ENCODE peak calls at places on chromosomes 3 and 15, in five cellular contexts. H is NCI-H1105, R is AG08396, Y is mesothelial cell of epicardium, X is GM12865. U is an unnamed sample.

GRCh38 chr3:194640829-194641228 is 7.6 kb upstream of the TMEM44 start:
- DNase-seq in H (no peak), R (no peak), Y (no peak), X (peak), U (no peak)

GRCh38 chr3:146503459-146504202 is 34.3 kb upstream of the PLSCR2 start:
- DNase-seq in Y (no peak), X (peak), R (peak), H (no peak), U (no peak)

GRCh38 chr3:117447419-117447818 is 737.8 kb downstream of the TUSC7 start:
- DNase-seq in R (no peak), H (no peak), Y (no peak), X (no peak), U (no peak)

GRCh38 chr3:188272481-188273372 is 118.8 kb downstream of the LPP start:
- DNase-seq in Y (no peak), X (no peak), R (no peak), H (no peak), U (no peak)

GRCh38 chr15:39153718-39154117 is 427.2 kb upstream of the THBS1 start:
- DNase-seq in H (peak), X (no peak), R (no peak), Y (no peak), U (no peak)

GRCh38 chr15:63420333-63420741 is 38.7 kb upstream of the CA12 start:
- DNase-seq in Y (no peak), X (peak), H (no peak), R (no peak), U (no peak)

GRCh38 chr15:97909291-97909891 is 51.1 kb upstream of the ARRDC4 start:
- DNase-seq in Y (peak), R (peak), H (peak), X (peak), U (no peak)

GRCh38 chr15:40357723-40358491 is at the start of gene DISP2:
- DNase-seq in Y (peak), X (peak), R (peak), H (peak), U (no peak)

GRCh38 chr3:185822221-185822956 is 2.5 kb downstream of the IGF2BP2 start:
- DNase-seq in Y (no peak), X (no peak), H (no peak), R (peak), U (no peak)

GRCh38 chr15:98799461-98799971 is 151.2 kb downstream of the IGF1R start:
- DNase-seq in H (peak), R (no peak), Y (no peak), X (no peak), U (no peak)

GRCh38 chr3:47778746-47779145 is 2.9 kb downstream of the SMARCC1 start:
- DNase-seq in R (no peak), H (no peak), X (no peak), Y (no peak), U (no peak)

GRCh38 chr15:85690546-85691226 is 104.0 kb downstream of the KLHL25 start:
- DNase-seq in H (no peak), Y (no peak), X (peak), R (no peak), U (no peak)

GRCh38 chr15:25776071-25776740 is 86.9 kb downstream of the ATP10A start:
- DNase-seq in R (no peak), Y (no peak), X (no peak), H (no peak), U (no peak)

GRCh38 chr3:197523551-197523950 is 32.2 kb downstream of the BDH1 start:
- DNase-seq in H (no peak), X (no peak), Y (no peak), R (no peak), U (no peak)

GRCh38 chr3:63864008-63864871 is 573 bp downstream of the ATXN7 start:
- DNase-seq in Y (peak), R (peak), H (no peak), X (peak), U (no peak)

GRCh38 chr15:63274427-63274826 is 3.0 kb upstream of the APH1B start:
- DNase-seq in R (no peak), H (no peak), Y (no peak), X (no peak), U (no peak)

GRCh38 chr3:105466495-105467080 is 99.9 kb downstream of the ALCAM start:
- DNase-seq in Y (no peak), H (no peak), R (no peak), X (no peak), U (no peak)

GRCh38 chr3:21705769-21706168 is 45.2 kb downstream of the ZNF385D start:
- DNase-seq in R (peak), Y (no peak), H (no peak), X (no peak), U (no peak)

GRCh38 chr15:92158426-92158825 is 235.3 kb upstream of the ST8SIA2 start:
- DNase-seq in X (peak), R (no peak), Y (no peak), H (no peak), U (no peak)

GRCh38 chr3:194404365-194405140 is 5.5 kb upstream of the GP5 start:
- DNase-seq in X (peak), R (no peak), H (peak), Y (no peak), U (peak)

GRCh38 chr3:99751649-99752048 is 66.0 kb upstream of the CMSS1 start:
- DNase-seq in Y (no peak), R (peak), H (no peak), X (no peak), U (no peak)

GRCh38 chr3:33331414-33331813 is 54.2 kb downstream of the FBXL2 start:
- DNase-seq in H (no peak), Y (no peak), X (no peak), R (peak), U (no peak)

GRCh38 chr3:38314112-38314766 is 32.1 kb downstream of the SLC22A14 start:
- DNase-seq in H (no peak), R (no peak), Y (no peak), X (no peak), U (no peak)

GRCh38 chr3:17070560-17070959 is 185.8 kb downstream of the PLCL2 start:
- DNase-seq in Y (no peak), X (no peak), R (peak), H (peak), U (no peak)

GRCh38 chr3:71816141-71816540 is 31.2 kb upstream of the PROK2 start:
- DNase-seq in X (no peak), R (no peak), H (no peak), Y (no peak), U (no peak)

GRCh38 chr3:9595877-9596276 is 42.3 kb upstream of the LHFPL4 start:
- DNase-seq in X (no peak), H (no peak), Y (no peak), R (no peak), U (no peak)

GRCh38 chr3:114449271-114450007 is 155.6 kb downstream of the TIGIT start:
- DNase-seq in X (peak), H (peak), R (no peak), Y (no peak), U (no peak)

GRCh38 chr3:111729087-111729846 is 129.8 kb upstream of the PHLDB2 start:
- DNase-seq in X (no peak), Y (no peak), H (no peak), R (peak), U (no peak)

GRCh38 chr15:26758079-26758478 is 14.8 kb downstream of the GABRB3 start:
- DNase-seq in X (no peak), R (no peak), Y (no peak), H (no peak), U (no peak)

GRCh38 chr3:58043933-58044332 is 35.7 kb downstream of the FLNB start:
- DNase-seq in H (no peak), R (no peak), X (no peak), Y (no peak), U (no peak)

GRCh38 chr3:13093687-13094086 is 20.5 kb upstream of the IQSEC1 start:
- DNase-seq in X (peak), Y (no peak), R (peak), H (no peak), U (no peak)

GRCh38 chr3:12675115-12675810 is 11.3 kb upstream of the RAF1 start:
- DNase-seq in Y (no peak), X (no peak), R (no peak), H (no peak), U (no peak)

GRCh38 chr15:52150878-52151277 is 38.3 kb upstream of the BCL2L10 start:
- DNase-seq in R (no peak), X (no peak), H (no peak), Y (no peak), U (no peak)

GRCh38 chr3:49025005-49025792 is 3.3 kb downstream of the NDUFAF3 start:
- DNase-seq in Y (no peak), X (peak), H (no peak), R (no peak), U (no peak)

GRCh38 chr3:144590854-144591253 is 619.2 kb downstream of the DIPK2A start:
- DNase-seq in R (peak), Y (no peak), H (no peak), X (no peak), U (no peak)

GRCh38 chr3:196620228-196620627 is 19.3 kb upstream of the NRROS start:
- DNase-seq in Y (no peak), X (peak), R (no peak), H (no peak), U (no peak)

GRCh38 chr15:92878593-92879053 is 21.5 kb upstream of the CHD2 start:
- DNase-seq in R (no peak), X (no peak), H (no peak), Y (no peak), U (peak)

GRCh38 chr3:87246662-87247061 is 19.6 kb downstream of the CHMP2B start:
- DNase-seq in R (no peak), H (no peak), X (no peak), Y (no peak), U (no peak)

GRCh38 chr15:57146394-57147140 is 228.1 kb downstream of the TCF12 start:
- DNase-seq in H (peak), R (no peak), Y (no peak), X (peak), U (peak)

GRCh38 chr3:44962606-44963393 is 13.2 kb downstream of the ZDHHC3 start:
- DNase-seq in X (no peak), Y (no peak), R (no peak), H (no peak), U (peak)